ENCODE peak calls at places on chromosomes 1 and 21, in six cellular contexts. H is WTC11, F is cardiac muscle cell, V is left ventricle myocardium superior, I is aorta, Y is RCC 7860. W is an unnamed sample.

GRCh38 chr1:42334240-42335049 is 590 bp downstream of the FOXJ3 start:
- DNase-seq in H (peak; percentile 60), Y (peak; percentile 30), V (peak; percentile 64), F (peak; percentile 63), I (peak; percentile 62), W (peak; percentile 67)

GRCh38 chr21:27079807-27080206 is 112.9 kb upstream of the ADAMTS5 start:
- DNase-seq in Y (no peak), I (no peak), V (no peak), H (no peak), F (no peak), W (no peak)

GRCh38 chr1:193176113-193176512 is 10.3 kb downstream of the B3GALT2 start:
- DNase-seq in Y (no peak), V (no peak), H (no peak), I (no peak), F (no peak), W (no peak)

GRCh38 chr1:205434738-205435137 is 12.9 kb upstream of the LEMD1 start:
- DNase-seq in Y (no peak), V (no peak), H (no peak), I (no peak), F (no peak), W (no peak)

GRCh38 chr1:116540088-116540487 is 30.7 kb downstream of the CD58 start:
- DNase-seq in V (no peak), H (no peak), I (no peak), Y (no peak), F (no peak), W (no peak)

GRCh38 chr1:231057410-231057809 is 17.4 kb upstream of the FAM89A start:
- DNase-seq in I (no peak), F (no peak), Y (no peak), V (no peak), H (no peak), W (no peak)

GRCh38 chr1:85438353-85438752 is 26.6 kb downstream of the DDAH1 start:
- DNase-seq in Y (no peak), H (no peak), I (no peak), F (no peak), V (no peak), W (no peak)

GRCh38 chr1:143665606-143666005 is 306.2 kb downstream of the FAM72C start:
- DNase-seq in F (no peak), H (no peak), V (no peak), Y (no peak), I (peak; percentile 41), W (no peak)

GRCh38 chr1:230907472-230908205 is 39.3 kb upstream of the C1orf198 start:
- DNase-seq in V (no peak), F (no peak), I (no peak), Y (no peak), H (no peak), W (no peak)

GRCh38 chr1:61287014-61287413 is 204.7 kb downstream of the NFIA start:
- DNase-seq in H (no peak), F (no peak), I (no peak), Y (no peak), V (no peak), W (no peak)

GRCh38 chr1:63790989-63791388 is 17.2 kb downstream of the ROR1 start:
- DNase-seq in H (no peak), F (no peak), I (no peak), Y (no peak), V (no peak), W (no peak)